ENCODE peak calls at places on chromosome 5, in seven cellular contexts. G is H9, B is H1, K is IMR-90, D is neuronal stem cell, O is mesendoderm, V is mesenchymal stem cell. N is an unnamed sample.

GRCh38 chr5:68432682-68433081 is 217.1 kb downstream of the PIK3R1 start:
- DNase-seq in G (no peak), B (no peak), K (no peak), D (no peak), O (no peak), V (no peak), N (no peak)

GRCh38 chr5:60673329-60673728 is 26.6 kb downstream of the DEPDC1B start:
- DNase-seq in G (no peak), B (no peak), K (no peak), D (no peak), O (no peak), V (no peak), N (no peak)

GRCh38 chr5:144583493-144584154 is 413.0 kb downstream of the KCTD16 start:
- DNase-seq in G (no peak), B (no peak), K (no peak), D (peak; percentile 64), O (no peak), V (no peak), N (no peak)

GRCh38 chr5:43401827-43402226 is 10.4 kb downstream of the CCL28 start:
- DNase-seq in G (peak; percentile 52), B (no peak), K (peak; percentile 13), D (no peak), O (peak; percentile 61), V (peak; percentile 28), N (no peak)

GRCh38 chr5:173198049-173198448 is 37.0 kb downstream of the NKX2-5 start:
- DNase-seq in G (no peak), B (no peak), K (no peak), D (no peak), O (no peak), V (no peak), N (no peak)

GRCh38 chr5:67900515-67900914 is 315.0 kb upstream of the PIK3R1 start:
- DNase-seq in G (no peak), B (no peak), K (no peak), D (no peak), O (no peak), V (no peak), N (no peak)

GRCh38 chr5:77867194-77867691 is 91.1 kb upstream of the TBCA start:
- DNase-seq in G (no peak), B (no peak), K (peak; percentile 32), D (no peak), O (no peak), V (peak; percentile 15), N (no peak)

GRCh38 chr5:62354028-62354874 is 48.2 kb downstream of the KIF2A start:
- DNase-seq in G (no peak), B (no peak), K (peak; percentile 65), D (peak; percentile 3), O (peak; percentile 41), V (peak; percentile 66), N (peak; percentile 46)

GRCh38 chr5:23506329-23507236 is 826 bp upstream of the PRDM9 start:
- DNase-seq in G (peak; percentile 76), B (peak; percentile 29), K (no peak), D (no peak), O (peak; percentile 83), V (peak; percentile 53), N (peak; percentile 30)

GRCh38 chr5:158977642-158978041 is 122.1 kb downstream of the EBF1 start:
- DNase-seq in G (no peak), B (no peak), K (no peak), D (no peak), O (no peak), V (no peak), N (no peak)
- H2AK5ac ChIP-seq in G (no peak overlapping the region), B (no peak overlapping the region), K (peak overlapping the region; percentile 13), D (no peak overlapping the region), O (no peak overlapping the region), V (peak overlapping the region; percentile 80), N (no peak overlapping the region)

GRCh38 chr5:16774806-16775205 is 158.0 kb upstream of the RETREG1 start:
- DNase-seq in G (no peak), B (no peak), K (peak; percentile 91), D (no peak), O (no peak), V (peak; percentile 89), N (no peak)

GRCh38 chr5:16782227-16782626 is 153.9 kb downstream of the MYO10 start:
- DNase-seq in G (no peak), B (no peak), K (no peak), D (no peak), O (no peak), V (no peak), N (no peak)

GRCh38 chr5:16777432-16777831 is 158.7 kb downstream of the MYO10 start:
- DNase-seq in G (no peak), B (no peak), K (no peak), D (no peak), O (no peak), V (no peak), N (no peak)

GRCh38 chr5:16773990-16774389 is 157.2 kb upstream of the RETREG1 start:
- DNase-seq in G (no peak), B (no peak), K (peak; percentile 31), D (no peak), O (peak; percentile 25), V (peak; percentile 74), N (no peak)

DNA sequence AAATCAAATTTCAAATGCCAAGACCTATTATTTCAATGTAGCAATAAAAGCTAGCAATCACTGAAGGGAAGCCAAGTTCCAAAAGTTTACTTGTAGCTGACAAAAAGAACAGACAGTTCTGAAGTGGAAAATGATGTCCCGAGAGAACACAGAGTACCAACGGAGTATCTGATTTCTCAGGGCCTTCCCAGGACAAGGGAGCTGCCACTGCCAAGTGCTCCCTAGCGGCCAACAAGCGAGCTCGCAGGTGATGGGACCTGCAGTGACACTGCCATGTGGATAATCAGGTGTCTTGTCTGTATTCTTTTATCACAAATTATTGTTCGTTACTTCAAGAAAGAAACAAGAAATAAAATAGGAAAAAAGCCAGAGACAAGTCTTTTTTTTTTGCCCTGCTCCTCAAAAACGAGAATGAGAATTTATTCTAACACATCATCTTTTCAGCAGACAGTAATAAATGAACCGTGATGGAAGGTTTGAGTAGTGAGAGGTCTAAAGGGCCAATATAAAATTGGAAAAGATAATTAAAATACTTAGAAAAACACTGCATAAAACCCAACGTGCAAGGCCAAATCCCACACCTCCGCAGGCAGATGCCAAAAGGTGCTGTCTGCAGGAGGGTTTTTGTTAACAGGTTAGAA is 159.4 kb downstream of the MYO10 start:
- DNase-seq in G (peak; percentile 69), B (no peak), K (no peak), D (no peak), O (peak; percentile 72), V (no peak), N (peak; percentile 17)
- H2AK5ac ChIP-seq in G (no peak overlapping the region), B (no peak overlapping the region), K (no peak overlapping the region), D (no peak overlapping the region), O (no peak overlapping the region), V (no peak overlapping the region), N (no peak overlapping the region)

GRCh38 chr5:34818717-34819116 is 20.2 kb upstream of the TTC23L start:
- DNase-seq in G (no peak), B (no peak), K (no peak), D (no peak), O (no peak), V (no peak), N (no peak)

GRCh38 chr5:34817558-34818351 is 21.2 kb upstream of the TTC23L start:
- DNase-seq in G (no peak), B (no peak), K (no peak), D (no peak), O (no peak), V (no peak), N (peak; percentile 90)

GRCh38 chr5:34826347-34826746 is 12.6 kb upstream of the TTC23L start:
- DNase-seq in G (peak; percentile 32), B (no peak), K (peak; percentile 23), D (no peak), O (peak; percentile 79), V (no peak), N (no peak)

GRCh38 chr5:34822921-34823715 is 15.8 kb upstream of the TTC23L start:
- DNase-seq in G (no peak), B (no peak), K (no peak), D (no peak), O (no peak), V (no peak), N (peak; percentile 74)

GRCh38 chr5:34820593-34820992 is 18.4 kb upstream of the TTC23L start:
- DNase-seq in G (no peak), B (no peak), K (no peak), D (no peak), O (no peak), V (no peak), N (no peak)
- H2AK5ac ChIP-seq in G (no peak overlapping the region), B (no peak overlapping the region), K (no peak overlapping the region), D (no peak overlapping the region), O (no peak overlapping the region), V (no peak overlapping the region), N (no peak overlapping the region)

DNA sequence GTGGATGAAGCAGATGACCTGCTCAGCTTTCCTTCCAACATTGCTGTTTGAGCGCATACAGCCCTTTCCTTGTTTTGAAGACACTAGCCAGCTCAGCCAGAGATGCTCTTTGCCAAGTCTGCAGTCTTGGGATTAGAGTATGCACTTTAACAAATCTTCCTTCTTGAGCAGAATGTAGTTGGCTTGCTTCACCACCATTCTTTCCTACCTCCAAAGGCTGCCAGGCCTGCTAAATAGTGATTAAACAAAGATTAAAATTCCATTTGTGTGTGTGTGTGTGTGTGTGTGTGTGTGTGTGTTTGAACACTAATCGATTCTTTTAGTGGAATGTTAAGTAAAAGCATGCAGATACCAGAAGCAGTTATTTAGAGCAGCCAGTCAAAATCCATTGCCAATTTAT is 97.6 kb downstream of the GALNT10 start:
- DNase-seq in G (no peak), B (no peak), K (peak; percentile 72), D (no peak), O (peak; percentile 32), V (peak; percentile 50), N (no peak)
- H2AK5ac ChIP-seq in G (no peak overlapping the region), B (no peak overlapping the region), K (peak overlapping the region; percentile 67), D (no peak overlapping the region), O (no peak overlapping the region), V (no peak overlapping the region), N (no peak overlapping the region)

GRCh38 chr5:82793808-82794419 is 283.3 kb downstream of the TMEM167A start:
- DNase-seq in G (peak; percentile 44), B (peak; percentile 9), K (peak; percentile 20), D (peak; percentile 21), O (peak; percentile 76), V (peak; percentile 25), N (peak; percentile 7)
- H2AK5ac ChIP-seq in G (no peak overlapping the region), B (no peak overlapping the region), K (no peak overlapping the region), D (no peak overlapping the region), O (no peak overlapping the region), V (no peak overlapping the region), N (no peak overlapping the region)

GRCh38 chr5:146606838-146607237 is 90.8 kb upstream of the GPR151 start:
- DNase-seq in G (no peak), B (no peak), K (no peak), D (no peak), O (no peak), V (no peak), N (no peak)
- H2AK5ac ChIP-seq in G (no peak overlapping the region), B (no peak overlapping the region), K (no peak overlapping the region), D (no peak overlapping the region), O (no peak overlapping the region), V (no peak overlapping the region), N (no peak overlapping the region)

GRCh38 chr5:90962481-90962880 is 403.9 kb downstream of the ADGRV1 start:
- DNase-seq in G (no peak), B (no peak), K (no peak), D (no peak), O (no peak), V (no peak), N (no peak)
- H2AK5ac ChIP-seq in G (no peak overlapping the region), B (no peak overlapping the region), K (no peak overlapping the region), D (no peak overlapping the region), O (no peak overlapping the region), V (no peak overlapping the region), N (no peak overlapping the region)

N was measured in trophoblast cell.